ENCODE peak calls at places on chromosomes 16 and 17, in nine cellular contexts. One of them, this sample, is unnamed.

GRCh38 chr16:17364319-17365210 is 106.2 kb downstream of the XYLT1 start:
- DNase-seq in cardiac fibroblast: peak
- DNase-seq in coronary artery: no peak
- DNase-seq in heart right ventricle: no peak
- DNase-seq in mammary epithelial cell: peak
- DNase-seq in AG10803: peak
- DNase-seq in AG04450: peak
- DNase-seq in omental fat pad: no peak
- DNase-seq in colonic mucosa: no peak
- DNase-seq in this sample: peak

GRCh38 chr16:67632415-67633172 is 12.3 kb upstream of the CARMIL2 start:
- DNase-seq in omental fat pad: no peak
- DNase-seq in coronary artery: no peak
- DNase-seq in heart right ventricle: peak
- DNase-seq in colonic mucosa: no peak
- DNase-seq in AG10803: peak
- DNase-seq in AG04450: peak
- DNase-seq in mammary epithelial cell: no peak
- DNase-seq in cardiac fibroblast: peak
- DNase-seq in this sample: peak

GRCh38 chr16:10033561-10033960 is 148.7 kb downstream of the GRIN2A start:
- DNase-seq in AG04450: no peak
- DNase-seq in heart right ventricle: no peak
- DNase-seq in colonic mucosa: no peak
- DNase-seq in omental fat pad: no peak
- DNase-seq in AG10803: no peak
- DNase-seq in cardiac fibroblast: no peak
- DNase-seq in mammary epithelial cell: no peak
- DNase-seq in coronary artery: no peak
- DNase-seq in this sample: no peak

GRCh38 chr16:54715011-54715410 is 215.7 kb upstream of the IRX5 start:
- DNase-seq in mammary epithelial cell: no peak
- DNase-seq in AG04450: no peak
- DNase-seq in AG10803: no peak
- DNase-seq in coronary artery: no peak
- DNase-seq in heart right ventricle: no peak
- DNase-seq in omental fat pad: no peak
- DNase-seq in colonic mucosa: no peak
- DNase-seq in cardiac fibroblast: no peak
- DNase-seq in this sample: no peak

GRCh38 chr16:74680681-74681080 is 14.0 kb upstream of the RFWD3 start:
- DNase-seq in cardiac fibroblast: no peak
- DNase-seq in AG10803: no peak
- DNase-seq in heart right ventricle: no peak
- DNase-seq in AG04450: no peak
- DNase-seq in colonic mucosa: no peak
- DNase-seq in mammary epithelial cell: no peak
- DNase-seq in omental fat pad: no peak
- DNase-seq in coronary artery: no peak
- DNase-seq in this sample: no peak

GRCh38 chr17:42163696-42164407 is 9.1 kb upstream of the RAB5C start:
- DNase-seq in coronary artery: no peak
- DNase-seq in colonic mucosa: no peak
- DNase-seq in AG10803: no peak
- DNase-seq in heart right ventricle: no peak
- DNase-seq in mammary epithelial cell: no peak
- DNase-seq in cardiac fibroblast: no peak
- DNase-seq in AG04450: no peak
- DNase-seq in omental fat pad: no peak
- DNase-seq in this sample: no peak

GRCh38 chr16:89504061-89504460 is 4.1 kb upstream of the SPG7 start:
- DNase-seq in heart right ventricle: no peak
- DNase-seq in omental fat pad: no peak
- DNase-seq in AG04450: no peak
- DNase-seq in colonic mucosa: no peak
- DNase-seq in mammary epithelial cell: no peak
- DNase-seq in coronary artery: no peak
- DNase-seq in cardiac fibroblast: no peak
- DNase-seq in AG10803: no peak
- DNase-seq in this sample: no peak

GRCh38 chr16:10987361-10988163 is 43.2 kb downstream of the CLEC16A start:
- DNase-seq in cardiac fibroblast: no peak
- DNase-seq in heart right ventricle: no peak
- DNase-seq in AG10803: no peak
- DNase-seq in colonic mucosa: no peak
- DNase-seq in AG04450: no peak
- DNase-seq in omental fat pad: no peak
- DNase-seq in mammary epithelial cell: peak
- DNase-seq in coronary artery: no peak
- DNase-seq in this sample: no peak

GRCh38 chr17:57207396-57207795 is 48.9 kb upstream of the MSI2 start:
- DNase-seq in AG04450: no peak
- DNase-seq in cardiac fibroblast: no peak
- DNase-seq in colonic mucosa: no peak
- DNase-seq in coronary artery: no peak
- DNase-seq in AG10803: no peak
- DNase-seq in omental fat pad: no peak
- DNase-seq in mammary epithelial cell: no peak
- DNase-seq in heart right ventricle: no peak
- DNase-seq in this sample: no peak

GRCh38 chr16:23539984-23540816 is 16.9 kb downstream of the EARS2 start:
- DNase-seq in colonic mucosa: no peak
- DNase-seq in heart right ventricle: no peak
- DNase-seq in mammary epithelial cell: no peak
- DNase-seq in cardiac fibroblast: no peak
- DNase-seq in omental fat pad: no peak
- DNase-seq in coronary artery: no peak
- DNase-seq in AG10803: no peak
- DNase-seq in AG04450: no peak
- DNase-seq in this sample: no peak

DNA sequence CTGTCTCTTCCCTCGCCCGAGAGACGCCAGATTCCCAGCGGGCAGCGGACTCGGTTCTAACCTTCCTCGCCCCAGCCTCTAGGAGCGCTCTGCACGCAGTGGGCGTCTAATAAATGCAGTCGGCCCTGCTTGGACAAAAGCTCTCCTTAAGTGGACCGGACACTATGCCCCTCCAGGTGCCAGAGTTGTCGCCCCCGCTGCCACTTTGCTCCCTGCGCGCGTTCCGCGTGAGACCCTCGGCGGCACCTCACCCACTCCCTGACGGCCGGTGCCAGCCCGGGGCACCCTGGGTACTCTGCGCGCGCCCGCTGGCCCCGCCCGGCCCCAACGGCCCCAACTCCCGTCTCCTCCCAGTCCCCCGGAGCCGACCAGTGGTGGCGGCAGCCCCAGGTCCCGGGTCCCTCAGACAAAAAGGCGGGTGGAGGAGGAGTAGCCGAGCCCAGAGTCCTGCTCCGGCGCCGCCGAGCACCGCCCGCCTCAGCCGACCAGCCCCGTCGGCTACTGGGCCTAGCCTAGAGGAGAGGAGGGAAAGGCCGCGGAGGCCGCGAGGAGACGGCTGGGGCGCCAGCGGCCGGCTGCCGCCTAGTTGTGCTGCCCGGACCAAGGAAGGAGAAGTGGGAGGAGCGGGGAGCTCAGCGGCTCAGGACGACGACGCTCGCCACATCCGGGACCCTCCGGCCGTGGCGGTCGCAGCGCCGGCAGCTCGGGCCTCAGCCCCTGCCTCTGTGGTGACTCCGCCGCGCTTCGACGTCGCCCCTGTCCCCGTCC is 123.0 kb downstream of the GOSR1 start:
- DNase-seq in colonic mucosa: peak
- DNase-seq in AG04450: no peak
- DNase-seq in omental fat pad: no peak
- DNase-seq in mammary epithelial cell: peak
- DNase-seq in cardiac fibroblast: peak
- DNase-seq in AG10803: peak
- DNase-seq in heart right ventricle: peak
- DNase-seq in coronary artery: peak
- DNase-seq in this sample: peak
- TF ChIP-seq CTCF in colonic mucosa: peak
- TF ChIP-seq CTCF in AG04450: peak
- TF ChIP-seq CTCF in omental fat pad: no peak
- TF ChIP-seq CTCF in mammary epithelial cell: peak
- TF ChIP-seq CTCF in cardiac fibroblast: peak
- TF ChIP-seq CTCF in AG10803: peak
- TF ChIP-seq CTCF in heart right ventricle: peak
- TF ChIP-seq CTCF in coronary artery: no peak
- TF ChIP-seq CTCF in this sample: peak

GRCh38 chr17:35808962-35809854 is at the start of gene TAF15:
- DNase-seq in colonic mucosa: peak
- DNase-seq in omental fat pad: peak
- DNase-seq in heart right ventricle: peak
- DNase-seq in AG10803: peak
- DNase-seq in coronary artery: peak
- DNase-seq in cardiac fibroblast: peak
- DNase-seq in AG04450: peak
- DNase-seq in mammary epithelial cell: peak
- DNase-seq in this sample: peak
- TF ChIP-seq CTCF in colonic mucosa: peak
- TF ChIP-seq CTCF in omental fat pad: no peak
- TF ChIP-seq CTCF in heart right ventricle: peak
- TF ChIP-seq CTCF in AG10803: peak
- TF ChIP-seq CTCF in coronary artery: peak
- TF ChIP-seq CTCF in cardiac fibroblast: peak
- TF ChIP-seq CTCF in AG04450: peak
- TF ChIP-seq CTCF in mammary epithelial cell: peak
- TF ChIP-seq CTCF in this sample: peak

GRCh38 chr17:5793899-5794298 is 209.6 kb upstream of the NLRP1 start:
- DNase-seq in heart right ventricle: no peak
- DNase-seq in omental fat pad: no peak
- DNase-seq in cardiac fibroblast: peak
- DNase-seq in coronary artery: peak
- DNase-seq in AG04450: no peak
- DNase-seq in mammary epithelial cell: peak
- DNase-seq in colonic mucosa: no peak
- DNase-seq in AG10803: no peak
- DNase-seq in this sample: peak
- TF ChIP-seq CTCF in heart right ventricle: no peak
- TF ChIP-seq CTCF in omental fat pad: no peak
- TF ChIP-seq CTCF in cardiac fibroblast: peak
- TF ChIP-seq CTCF in coronary artery: no peak
- TF ChIP-seq CTCF in AG04450: no peak
- TF ChIP-seq CTCF in mammary epithelial cell: peak
- TF ChIP-seq CTCF in colonic mucosa: no peak
- TF ChIP-seq CTCF in AG10803: peak
- TF ChIP-seq CTCF in this sample: peak

DNA sequence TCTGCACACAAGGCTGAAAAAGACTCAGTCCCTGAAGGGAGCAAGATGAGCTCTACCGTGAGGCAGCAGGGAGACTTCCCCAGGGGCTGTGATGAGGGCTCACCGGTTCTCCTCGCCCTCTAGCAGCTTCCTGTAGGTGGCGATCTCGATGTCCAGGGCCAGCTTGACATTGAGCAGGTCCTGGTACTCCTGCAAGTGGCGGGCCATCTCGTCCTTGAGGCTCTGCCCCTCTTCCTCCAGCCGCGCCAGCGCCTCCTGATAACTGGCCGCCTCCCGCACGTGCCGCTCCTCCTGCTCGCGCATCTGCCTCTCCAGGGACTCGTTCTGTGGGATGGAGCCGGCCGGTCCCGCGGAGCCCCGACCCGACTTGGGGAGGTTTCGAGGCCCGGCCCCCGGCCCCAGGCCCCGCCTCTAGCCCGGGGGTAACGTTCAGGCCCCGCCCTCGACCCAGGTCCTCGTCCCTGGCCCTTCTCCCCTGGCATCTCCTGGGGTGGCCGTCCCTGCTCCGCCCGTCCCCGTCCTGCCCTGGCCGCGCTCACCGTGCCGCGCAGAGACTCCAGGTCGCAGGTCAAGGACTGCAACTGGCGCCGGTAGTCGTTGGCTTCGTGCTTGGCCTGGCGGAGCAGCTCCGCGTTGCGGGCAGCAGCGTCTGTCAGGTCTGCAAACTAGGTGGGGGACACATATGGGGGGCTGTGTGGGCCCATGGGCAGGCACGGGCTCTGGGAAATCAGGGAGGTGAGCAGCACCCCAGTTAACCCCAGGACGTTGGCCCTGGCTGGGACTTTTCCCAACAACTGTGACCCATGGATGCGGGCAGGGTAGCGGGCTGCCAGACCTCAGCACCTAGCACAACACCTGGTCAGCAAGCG is 3.9 kb downstream of the GFAP start:
- DNase-seq in omental fat pad: no peak
- DNase-seq in heart right ventricle: peak
- DNase-seq in coronary artery: no peak
- DNase-seq in colonic mucosa: peak
- DNase-seq in AG10803: peak
- DNase-seq in mammary epithelial cell: no peak
- DNase-seq in AG04450: no peak
- DNase-seq in cardiac fibroblast: peak
- DNase-seq in this sample: peak
- TF ChIP-seq CTCF in omental fat pad: no peak
- TF ChIP-seq CTCF in heart right ventricle: peak
- TF ChIP-seq CTCF in coronary artery: no peak
- TF ChIP-seq CTCF in colonic mucosa: peak
- TF ChIP-seq CTCF in AG10803: peak
- TF ChIP-seq CTCF in mammary epithelial cell: peak
- TF ChIP-seq CTCF in AG04450: peak
- TF ChIP-seq CTCF in cardiac fibroblast: peak
- TF ChIP-seq CTCF in this sample: no peak

GRCh38 chr17:1454541-1454940 is 1.5 kb downstream of the CRK start:
- DNase-seq in mammary epithelial cell: peak
- DNase-seq in AG04450: no peak
- DNase-seq in heart right ventricle: no peak
- DNase-seq in coronary artery: no peak
- DNase-seq in cardiac fibroblast: peak
- DNase-seq in colonic mucosa: no peak
- DNase-seq in omental fat pad: no peak
- DNase-seq in AG10803: no peak
- DNase-seq in this sample: no peak
- TF ChIP-seq CTCF in mammary epithelial cell: no peak
- TF ChIP-seq CTCF in AG04450: no peak
- TF ChIP-seq CTCF in heart right ventricle: no peak
- TF ChIP-seq CTCF in coronary artery: no peak
- TF ChIP-seq CTCF in cardiac fibroblast: no peak
- TF ChIP-seq CTCF in colonic mucosa: no peak
- TF ChIP-seq CTCF in omental fat pad: no peak
- TF ChIP-seq CTCF in AG10803: no peak
- TF ChIP-seq CTCF in this sample: no peak

This sample was measured in MCF 10A.